ENCODE peak calls at places on chromosomes 12 and 14, in nine cellular contexts. C is left lung; I is Daoy; W is left colon; V is endothelial cell; A is OCI-LY7; D is activated naive CD4-positive, alpha-beta T cell; G is HAP-1; F is HEK293T. L is an unnamed sample.

GRCh38 chr14:75280831-75281690 is 2.4 kb downstream of the FOS start:
- DNase-seq in G (no peak), D (peak), C (no peak), V (no peak), F (no peak), A (no peak), W (no peak), I (no peak), L (no peak)

GRCh38 chr14:101102875-101103274 is 199.4 kb upstream of the RTL1 start:
- DNase-seq in C (no peak), F (peak), D (no peak), V (no peak), A (no peak), G (no peak), W (no peak), I (no peak), L (no peak)

GRCh38 chr12:76883826-76884225 is 5.0 kb upstream of the CSRP2 start:
- DNase-seq in D (no peak), W (no peak), A (no peak), V (no peak), G (no peak), C (no peak), F (no peak), I (peak), L (no peak)

GRCh38 chr12:84632556-84632955 is 280.0 kb downstream of the SLC6A15 start:
- DNase-seq in D (no peak), C (no peak), I (no peak), A (no peak), W (no peak), V (no peak), G (peak), F (no peak), L (no peak)

GRCh38 chr14:64958201-64958600 is 13.9 kb downstream of the RAB15 start:
- DNase-seq in G (no peak), D (no peak), W (no peak), A (no peak), V (no peak), C (no peak), F (no peak), I (no peak), L (no peak)

GRCh38 chr14:24398298-24398942 is 383 bp upstream of the NYNRIN start:
- DNase-seq in G (no peak), C (no peak), V (no peak), F (no peak), W (peak), D (no peak), I (no peak), A (no peak), L (no peak)

GRCh38 chr12:132174015-132174660 is 29.9 kb downstream of the NOC4L start:
- DNase-seq in I (no peak), V (no peak), A (no peak), W (no peak), D (no peak), C (peak), G (no peak), F (no peak), L (no peak)

GRCh38 chr12:123990512-123990911 is 17.5 kb downstream of the ZNF664 start:
- DNase-seq in W (no peak), I (no peak), A (no peak), V (peak), D (no peak), F (no peak), C (no peak), G (no peak), L (no peak)

GRCh38 chr14:72758993-72759392 is 134.9 kb downstream of the DPF3 start:
- DNase-seq in D (no peak), C (no peak), A (no peak), W (no peak), V (no peak), I (no peak), F (no peak), G (no peak), L (no peak)

GRCh38 chr12:1500095-1500801 is 94.1 kb downstream of the FBXL14 start:
- DNase-seq in F (no peak), G (no peak), A (no peak), D (no peak), W (no peak), I (peak), C (no peak), V (no peak), L (no peak)

GRCh38 chr12:33614630-33615029 is 175.0 kb upstream of the SYT10 start:
- DNase-seq in D (no peak), A (no peak), V (no peak), C (no peak), F (no peak), G (no peak), W (no peak), I (no peak), L (no peak)

GRCh38 chr14:70257526-70257925 is 68.8 kb upstream of the SLC8A3 start:
- DNase-seq in C (no peak), D (no peak), F (peak), W (no peak), A (peak), I (peak), V (peak), G (peak), L (no peak)

GRCh38 chr14:65783576-65783975 is 371.0 kb downstream of the FUT8 start:
- DNase-seq in V (no peak), F (no peak), I (no peak), G (no peak), D (no peak), C (no peak), W (no peak), A (no peak), L (no peak)

GRCh38 chr14:106625181-106625580 is 1098.8 kb downstream of the TMEM121 start:
- DNase-seq in C (no peak), V (no peak), D (no peak), F (no peak), W (no peak), I (no peak), G (no peak), A (no peak), L (no peak)